ENCODE peak calls at places on chromosomes 13 and 19, in six cellular contexts. A is IMR-90, V is H9, U is neuronal stem cell, R is H1, B is mesenchymal stem cell. W is an unnamed sample.

GRCh38 chr19:5971714-5972354 is 6.1 kb downstream of the RANBP3 start:
- DNase-seq in A (no peak), V (no peak), U (no peak), R (no peak), B (no peak), W (no peak)

GRCh38 chr19:10961763-10962536 is 1.1 kb downstream of the SMARCA4 start:
- DNase-seq in A (peak; percentile 12), V (no peak), U (peak; percentile 35), R (no peak), B (peak; percentile 43), W (peak; percentile 39)

GRCh38 chr19:48970923-48971395 is 5.8 kb downstream of the FTL start:
- DNase-seq in A (peak; percentile 77), V (peak; percentile 88), U (peak; percentile 82), R (peak; percentile 96), B (peak; percentile 89), W (peak; percentile 82)

GRCh38 chr13:64591981-64592380 is 2638.2 kb downstream of the PCDH9 start:
- DNase-seq in A (peak; percentile 61), V (no peak), U (no peak), R (no peak), B (peak; percentile 32), W (no peak)

GRCh38 chr19:51702103-51702753 is 9.1 kb downstream of the SPACA6 start:
- DNase-seq in A (peak; percentile 24), V (peak; percentile 92), U (no peak), R (peak; percentile 96), B (peak; percentile 46), W (peak; percentile 92)

GRCh38 chr19:15248648-15249559 is 16.7 kb upstream of the EPHX3 start:
- DNase-seq in A (peak; percentile 91), V (no peak), U (no peak), R (no peak), B (peak; percentile 88), W (peak; percentile 91)

GRCh38 chr13:73556902-73557301 is 498.1 kb downstream of the KLF5 start:
- DNase-seq in A (no peak), V (no peak), U (no peak), R (no peak), B (no peak), W (no peak)

GRCh38 chr19:58570770-58571574 is 2.2 kb downstream of the MZF1 start:
- DNase-seq in A (no peak), V (no peak), U (no peak), R (no peak), B (no peak), W (no peak)

GRCh38 chr19:34932494-34932893 is 5.8 kb downstream of the ZNF30 start:
- DNase-seq in A (no peak), V (no peak), U (no peak), R (no peak), B (no peak), W (no peak)
- H4K91ac ChIP-seq in A (no peak overlapping the region), V (no peak overlapping the region), U (no peak overlapping the region), R (no peak overlapping the region), B (no peak overlapping the region), W (no peak overlapping the region)

GRCh38 chr13:114249062-114249461 is 14.4 kb downstream of the CDC16 start:
- DNase-seq in A (no peak), V (no peak), U (no peak), R (peak; percentile 36), B (no peak), W (no peak)
- H4K91ac ChIP-seq in A (peak overlapping the region; percentile 51), V (no peak overlapping the region), U (no peak overlapping the region), R (no peak overlapping the region), B (no peak overlapping the region), W (no peak overlapping the region)

DNA sequence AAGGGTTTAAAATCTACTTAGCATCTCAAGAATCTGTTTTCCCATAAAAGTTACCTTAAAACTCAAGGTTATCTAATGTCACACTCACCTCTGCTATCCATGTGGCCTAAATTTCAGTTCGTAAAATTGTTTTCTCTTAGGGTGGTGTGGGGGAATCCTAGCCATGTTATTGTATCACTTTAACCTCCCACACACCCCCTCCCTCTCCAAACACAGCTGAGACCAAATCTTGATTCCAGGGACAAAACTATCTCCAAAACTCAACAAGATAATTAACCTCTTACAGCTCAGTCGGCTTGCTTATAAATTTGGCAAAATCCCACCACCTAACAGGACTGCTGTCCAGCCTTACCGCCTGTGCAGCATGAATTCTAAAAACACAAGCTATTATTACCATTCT is 3.8 kb downstream of the CARS2 start:
- DNase-seq in A (no peak), V (no peak), U (no peak), R (no peak), B (no peak), W (no peak)
- H4K91ac ChIP-seq in A (no peak overlapping the region), V (no peak overlapping the region), U (no peak overlapping the region), R (no peak overlapping the region), B (no peak overlapping the region), W (no peak overlapping the region)

GRCh38 chr13:96238861-96239260 is 149.0 kb downstream of the HS6ST3 start:
- DNase-seq in A (no peak), V (no peak), U (no peak), R (no peak), B (no peak), W (no peak)
- H4K91ac ChIP-seq in A (no peak overlapping the region), V (no peak overlapping the region), U (no peak overlapping the region), R (no peak overlapping the region), B (no peak overlapping the region), W (no peak overlapping the region)

DNA sequence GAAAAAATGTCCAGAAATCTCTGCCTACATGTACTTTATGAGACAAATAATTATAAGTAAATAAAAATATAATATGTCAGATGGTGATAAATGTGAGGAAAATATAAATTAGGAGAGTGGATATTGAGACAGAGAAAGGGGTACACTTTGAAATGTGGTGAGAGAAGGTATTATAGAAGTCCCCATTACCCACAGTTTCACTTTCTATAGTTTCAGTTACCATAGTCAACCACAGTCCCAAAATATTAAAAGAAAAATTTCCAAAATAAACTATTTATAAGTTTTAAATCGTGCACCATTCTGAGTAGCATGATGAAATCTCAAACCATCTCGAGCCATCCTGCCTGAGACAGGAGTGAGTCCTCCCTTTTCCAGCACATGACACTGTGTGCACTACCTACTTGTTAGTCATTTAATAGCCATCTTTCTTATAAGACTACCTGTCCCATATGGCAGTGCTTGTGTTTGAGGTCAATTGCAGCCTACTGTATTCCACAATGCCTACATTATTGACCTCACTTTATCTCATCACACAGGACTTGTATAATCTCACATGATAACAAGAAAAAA is 653.7 kb downstream of the DACH1 start:
- DNase-seq in A (no peak), V (no peak), U (no peak), R (no peak), B (no peak), W (no peak)
- H4K91ac ChIP-seq in A (no peak overlapping the region), V (no peak overlapping the region), U (no peak overlapping the region), R (no peak overlapping the region), B (no peak overlapping the region), W (no peak overlapping the region)

GRCh38 chr19:50664204-50664603 is 15.0 kb downstream of the C19orf81 start:
- DNase-seq in A (no peak), V (no peak), U (no peak), R (no peak), B (no peak), W (no peak)
- H4K91ac ChIP-seq in A (no peak overlapping the region), V (no peak overlapping the region), U (no peak overlapping the region), R (no peak overlapping the region), B (no peak overlapping the region), W (no peak overlapping the region)

GRCh38 chr19:44723299-44723951 is 24.5 kb downstream of the CEACAM16 start:
- DNase-seq in A (no peak), V (no peak), U (no peak), R (no peak), B (no peak), W (no peak)
- H4K91ac ChIP-seq in A (peak overlapping the region; percentile 60), V (no peak overlapping the region), U (no peak overlapping the region), R (no peak overlapping the region), B (peak overlapping the region; percentile 44), W (no peak overlapping the region)

GRCh38 chr19:4365791-4366665 is 22.7 kb downstream of the MPND start:
- DNase-seq in A (no peak), V (no peak), U (no peak), R (peak; percentile 39), B (no peak), W (no peak)

GRCh38 chr19:4363571-4364304 is 20.4 kb downstream of the MPND start:
- DNase-seq in A (no peak), V (no peak), U (no peak), R (peak; percentile 45), B (no peak), W (no peak)

GRCh38 chr19:4367336-4367723 is 24.0 kb downstream of the MPND start:
- DNase-seq in A (no peak), V (no peak), U (no peak), R (peak; percentile 38), B (no peak), W (no peak)

GRCh38 chr19:4366666-4367335 is 23.4 kb downstream of the MPND start:
- DNase-seq in A (no peak), V (no peak), U (no peak), R (peak; percentile 38), B (no peak), W (no peak)

GRCh38 chr19:4365341-4365740 is 22.0 kb downstream of the MPND start:
- DNase-seq in A (no peak), V (no peak), U (no peak), R (peak; percentile 53), B (no peak), W (no peak)
- H4K91ac ChIP-seq in A (no peak overlapping the region), V (no peak overlapping the region), U (no peak overlapping the region), R (peak overlapping the region; percentile 27), B (no peak overlapping the region), W (no peak overlapping the region)

GRCh38 chr19:17483605-17484002 is 13.3 kb downstream of the SLC27A1 start:
- DNase-seq in A (no peak), V (no peak), U (no peak), R (no peak), B (no peak), W (no peak)
- H4K91ac ChIP-seq in A (no peak overlapping the region), V (no peak overlapping the region), U (no peak overlapping the region), R (no peak overlapping the region), B (no peak overlapping the region), W (no peak overlapping the region)

GRCh38 chr13:29491248-29491647 is 104.2 kb downstream of the SLC7A1 start:
- DNase-seq in A (no peak), V (no peak), U (no peak), R (no peak), B (no peak), W (no peak)

GRCh38 chr13:29496241-29496712 is 99.2 kb downstream of the SLC7A1 start:
- DNase-seq in A (no peak), V (no peak), U (no peak), R (no peak), B (no peak), W (no peak)

GRCh38 chr13:29497137-29497654 is 98.3 kb downstream of the SLC7A1 start:
- DNase-seq in A (peak; percentile 65), V (no peak), U (no peak), R (no peak), B (peak; percentile 70), W (no peak)

GRCh38 chr13:29493796-29494195 is 101.7 kb downstream of the SLC7A1 start:
- DNase-seq in A (no peak), V (no peak), U (no peak), R (no peak), B (no peak), W (no peak)

DNA sequence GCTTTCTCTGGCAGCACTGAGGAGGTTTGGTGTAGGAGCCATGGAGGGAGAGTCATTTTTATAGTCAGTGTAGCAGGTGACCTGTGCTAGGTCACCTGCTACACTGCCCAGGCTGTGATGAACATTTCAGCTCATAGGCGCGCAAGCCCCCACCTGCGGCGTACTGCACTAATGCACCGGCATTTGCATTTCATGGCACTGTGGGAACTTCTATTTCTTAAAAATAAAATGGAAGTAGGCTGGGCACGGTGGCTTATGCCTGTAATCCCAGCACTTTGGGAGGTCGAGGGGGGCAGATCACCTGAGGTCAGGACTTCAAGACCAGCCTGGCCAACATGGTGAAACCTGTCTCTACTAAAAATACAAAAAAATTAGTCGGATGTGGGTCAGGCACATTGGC is 101.0 kb downstream of the SLC7A1 start:
- DNase-seq in A (no peak), V (no peak), U (no peak), R (no peak), B (no peak), W (no peak)
- H4K91ac ChIP-seq in A (no peak overlapping the region), V (no peak overlapping the region), U (no peak overlapping the region), R (no peak overlapping the region), B (no peak overlapping the region), W (no peak overlapping the region)

W was measured in trophoblast cell.